ENCODE peak calls at places on chromosomes 7 and 10, in ten cellular contexts. N is fibroblast of lung, G is mammary epithelial cell, U is pancreas, I is ovary, D is hepatocyte, C is Panc1, W is SJSA1, F is uterus, T is right cardiac atrium. B is an unnamed sample. For H3K4me1, the result is how much of the 10 kb centered on the place peaks cover.

GRCh38 chr7:77759294-77759889 is 38.8 kb downstream of the TMEM60 start:
- DNase-seq in C (peak), U (no peak), D (peak), F (peak), T (no peak), I (peak), N (peak), W (peak), G (peak), B (no peak)

GRCh38 chr10:110512461-110513187 is 14.9 kb downstream of the DUSP5 start:
- DNase-seq in G (peak), D (peak), F (no peak), I (no peak), W (peak), N (peak), T (no peak), C (no peak), U (no peak), B (no peak)

GRCh38 chr10:62459072-62459471 is 84.9 kb downstream of the ZNF365 start:
- DNase-seq in U (no peak), G (no peak), C (no peak), W (no peak), T (no peak), F (peak), I (no peak), D (peak), N (peak), B (no peak)

GRCh38 chr10:128525936-128526335 is 399.7 kb upstream of the MKI67 start:
- DNase-seq in N (no peak), T (no peak), C (no peak), G (no peak), U (no peak), D (no peak), F (no peak), W (no peak), I (no peak), B (no peak)

GRCh38 chr10:80158598-80159127 is 26.1 kb downstream of the PLAC9 start:
- DNase-seq in U (no peak), T (peak), N (peak), F (peak), I (peak), W (peak), D (peak), C (peak), G (peak), B (no peak)

GRCh38 chr7:142807855-142808460 is 37.2 kb downstream of the PRSS2 start:
- DNase-seq in D (no peak), U (no peak), T (no peak), F (no peak), I (no peak), G (no peak), W (no peak), C (peak), N (peak), B (no peak)

GRCh38 chr10:80520661-80521488 is 16.8 kb upstream of the SH2D4B start:
- DNase-seq in U (no peak), T (no peak), I (no peak), F (no peak), G (no peak), D (no peak), C (no peak), W (no peak), N (no peak), B (no peak)

GRCh38 chr10:34091796-34092195 is 723.3 kb downstream of the PARD3 start:
- DNase-seq in W (no peak), N (no peak), G (no peak), T (no peak), U (no peak), I (no peak), C (no peak), F (no peak), D (no peak), B (no peak)

GRCh38 chr10:32332299-32332750 is 14.6 kb downstream of the EPC1 start:
- DNase-seq in F (no peak), T (no peak), W (no peak), I (no peak), N (peak), U (no peak), C (no peak), D (peak), G (peak), B (no peak)

GRCh38 chr10:62813981-62814380 is 2.2 kb downstream of the EGR2 start:
- DNase-seq in D (no peak), N (no peak), T (no peak), U (no peak), G (no peak), C (no peak), W (no peak), I (no peak), F (no peak), B (no peak)

GRCh38 chr7:128112781-128113221 is 81.6 kb upstream of the LRRC4 start:
- DNase-seq in C (no peak), G (no peak), F (no peak), D (no peak), U (no peak), W (no peak), T (no peak), I (no peak), N (no peak), B (peak)

GRCh38 chr10:35908451-35908850 is 266.4 kb upstream of the FZD8 start:
- DNase-seq in W (no peak), U (no peak), I (no peak), N (peak), D (no peak), G (no peak), T (no peak), F (no peak), C (no peak), B (no peak)

GRCh38 chr10:49080965-49081364 is 34.4 kb downstream of the VSTM4 start:
- DNase-seq in D (no peak), T (peak), G (no peak), N (no peak), W (no peak), U (peak), C (no peak), I (no peak), F (no peak), B (no peak)

GRCh38 chr10:43871004-43871439 is 222.3 kb upstream of the ZNF32 start:
- DNase-seq in C (no peak), F (no peak), N (no peak), I (no peak), D (no peak), W (peak), T (peak), G (no peak), U (no peak), B (peak)

GRCh38 chr10:112507988-112508387 is 61.0 kb downstream of the VTI1A start:
- DNase-seq in N (no peak), W (no peak), C (no peak), F (no peak), D (no peak), I (no peak), U (no peak), T (no peak), G (no peak), B (no peak)

GRCh38 chr10:78184851-78185692 is 151.4 kb downstream of the RPS24 start:
- DNase-seq in U (no peak), C (no peak), G (peak), W (no peak), D (no peak), T (no peak), F (no peak), I (no peak), N (no peak), B (no peak)

GRCh38 chr10:91891285-91892001 is 17.8 kb downstream of the FGFBP3 start:
- DNase-seq in F (no peak), D (no peak), I (no peak), G (no peak), W (no peak), N (peak), U (no peak), T (no peak), C (peak), B (no peak)

GRCh38 chr7:145398758-145399157 is 562.9 kb upstream of the TPK1 start:
- DNase-seq in D (no peak), N (no peak), U (no peak), T (no peak), G (no peak), W (no peak), F (no peak), I (no peak), C (no peak), B (no peak)

GRCh38 chr10:16944081-16944922 is 127.1 kb upstream of the RSU1 start:
- DNase-seq in T (no peak), W (no peak), G (no peak), I (no peak), C (no peak), D (peak), U (no peak), F (peak), N (peak), B (no peak)

DNA sequence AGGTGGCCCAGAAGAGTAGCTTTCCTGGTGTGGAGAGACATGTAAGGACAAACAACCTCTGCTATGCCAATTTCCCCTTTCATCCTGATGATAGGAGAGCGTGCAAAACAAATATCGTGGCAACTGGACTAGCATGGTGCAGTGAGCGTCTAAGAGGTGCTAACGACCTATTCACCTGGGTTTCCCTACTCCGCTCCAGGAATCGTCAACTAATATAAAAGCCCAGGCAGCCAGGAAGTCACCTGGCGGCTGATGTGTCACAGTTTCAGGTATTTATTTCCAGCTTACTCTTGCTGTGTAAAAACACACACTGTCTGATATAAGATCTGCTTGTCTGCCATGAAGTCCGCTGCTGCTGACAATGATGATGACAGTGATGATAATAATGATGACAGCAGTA is 56.5 kb upstream of the EFCAB10 start:
- DNase-seq in N (no peak), I (no peak), F (no peak), T (no peak), G (no peak), U (no peak), D (no peak), W (no peak), C (no peak), B (no peak)
- H3K4me1 ChIP-seq in N (under half), I (under half), F (under half), T (under half), G (under half), U (under half), D (under half), W (under half), C (under half), B (under half)

DNA sequence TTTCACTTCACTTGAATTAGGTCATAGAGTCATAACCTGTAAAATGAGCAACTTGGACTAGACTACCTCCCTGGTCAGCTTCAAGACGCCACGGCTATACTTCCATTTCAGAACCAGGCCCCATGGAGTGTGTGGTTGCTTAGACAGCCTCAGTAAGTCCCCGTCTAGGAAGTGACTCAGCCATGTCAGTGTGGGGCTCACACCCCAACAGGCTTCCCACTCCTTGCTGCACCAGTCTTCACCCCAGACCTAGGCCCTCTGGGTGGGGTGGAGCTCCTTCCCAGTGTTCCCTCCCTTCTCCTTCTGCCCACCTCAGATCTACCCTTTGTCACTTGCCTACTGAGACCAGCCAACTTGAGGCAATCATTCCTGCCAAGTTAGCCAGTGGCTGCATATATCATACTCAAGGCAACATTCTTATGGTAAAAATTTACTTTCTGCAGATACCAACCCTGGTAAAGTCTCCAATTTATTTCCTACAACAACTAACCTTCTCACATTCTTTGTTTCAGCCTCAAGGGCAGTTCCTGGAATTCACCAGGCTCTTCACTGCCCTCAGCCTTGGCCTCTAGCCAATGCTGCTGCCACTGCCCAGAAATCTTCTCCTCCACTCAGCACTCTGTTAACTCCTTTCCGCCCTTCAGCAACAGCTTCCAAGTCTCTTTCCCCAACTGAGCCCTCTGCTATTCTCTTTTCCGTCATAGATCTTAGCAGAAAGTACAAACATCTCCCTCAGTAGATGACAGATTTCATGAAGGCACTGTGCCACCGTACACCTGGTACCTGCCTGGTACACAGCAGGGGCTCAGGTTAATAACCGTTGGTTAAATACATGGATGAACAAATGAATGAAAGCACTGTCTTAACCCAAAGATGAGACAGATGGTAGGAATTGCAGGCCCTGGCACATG is 31.3 kb upstream of the ZNRF2 start:
- DNase-seq in U (peak), T (peak), C (no peak), F (no peak), G (peak), W (no peak), N (peak), D (peak), I (no peak), B (peak)
- H3K27ac ChIP-seq in U (peak), T (no peak), C (no peak), F (no peak), G (no peak), W (no peak), N (no peak), D (peak), I (no peak), B (peak)

GRCh38 chr7:4100691-4101090 is 581.4 kb upstream of the FOXK1 start:
- DNase-seq in U (no peak), C (no peak), T (no peak), N (no peak), G (no peak), D (no peak), I (no peak), F (no peak), W (no peak), B (no peak)
- H3K4me1 ChIP-seq in U (under half), C (under half), T (under half), N (under half), G (under half), D (under half), I (under half), F (under half), W (under half), B (under half)

GRCh38 chr7:7214398-7215347 is 32.3 kb downstream of the C1GALT1 start:
- DNase-seq in D (no peak), U (no peak), T (no peak), N (no peak), F (no peak), I (no peak), C (no peak), G (no peak), W (no peak), B (no peak)

GRCh38 chr7:7210475-7211237 is 28.3 kb downstream of the C1GALT1 start:
- DNase-seq in F (no peak), G (no peak), N (no peak), C (no peak), W (no peak), U (no peak), T (no peak), D (no peak), I (no peak), B (no peak)

GRCh38 chr7:7209412-7210050 is 27.2 kb downstream of the C1GALT1 start:
- DNase-seq in T (no peak), C (no peak), I (no peak), D (no peak), N (no peak), U (no peak), W (no peak), F (no peak), G (no peak), B (no peak)

GRCh38 chr7:7216279-7216678 is 33.9 kb downstream of the C1GALT1 start:
- DNase-seq in F (no peak), N (no peak), C (no peak), W (no peak), I (no peak), G (no peak), U (no peak), T (no peak), D (no peak), B (no peak)

GRCh38 chr7:7212612-7213011 is 30.3 kb downstream of the C1GALT1 start:
- DNase-seq in N (peak), D (peak), W (no peak), I (no peak), T (no peak), F (no peak), U (no peak), C (no peak), G (no peak), B (no peak)
- H3K27ac ChIP-seq in N (no peak), D (no peak), W (no peak), I (no peak), T (no peak), F (no peak), U (no peak), C (no peak), G (no peak), B (no peak)

GRCh38 chr10:6347391-6347951 is 144.7 kb downstream of the PFKFB3 start:
- DNase-seq in I (no peak), N (peak), T (no peak), W (no peak), D (no peak), U (no peak), G (no peak), F (no peak), C (no peak), B (no peak)

GRCh38 chr10:6343321-6344010 is 140.7 kb downstream of the PFKFB3 start:
- DNase-seq in W (no peak), C (no peak), D (no peak), G (no peak), T (no peak), F (no peak), U (no peak), I (no peak), N (no peak), B (no peak)

GRCh38 chr10:6345404-6345803 is 142.7 kb downstream of the PFKFB3 start:
- DNase-seq in C (no peak), I (no peak), N (no peak), W (no peak), D (no peak), T (no peak), U (no peak), G (no peak), F (no peak), B (no peak)

GRCh38 chr10:6348091-6348862 is 145.5 kb downstream of the PFKFB3 start:
- DNase-seq in T (peak), G (no peak), C (no peak), N (peak), I (no peak), U (no peak), W (no peak), F (no peak), D (no peak), B (peak)

GRCh38 chr10:6346621-6347020 is 143.9 kb downstream of the PFKFB3 start:
- DNase-seq in U (no peak), D (no peak), I (no peak), F (no peak), T (no peak), C (no peak), N (peak), W (no peak), G (no peak), B (no peak)
- H3K4me1 ChIP-seq in U (under half), D (under half), I (under half), F (under half), T (under half), C (under half), N (under half), W (under half), G (under half), B (under half)

GRCh38 chr10:1662361-1663025 is 74.8 kb downstream of the ADARB2 start:
- DNase-seq in U (peak), D (no peak), C (no peak), N (no peak), T (no peak), F (no peak), G (no peak), I (no peak), W (no peak), B (no peak)
- H3K27ac ChIP-seq in U (no peak), D (no peak), C (no peak), N (no peak), T (no peak), F (no peak), G (no peak), I (no peak), W (no peak), B (no peak)